ENCODE peak calls at places on chromosomes 1 and 21, in six cellular contexts. T, J, B, K, P and L are unnamed samples.

GRCh38 chr1:223248787-223249175 is 105.7 kb upstream of the TLR5 start:
- DNase-seq in P (no peak), T (no peak), B (no peak), J (no peak), K (no peak), L (no peak)

GRCh38 chr1:211371406-211372105 is 44.9 kb downstream of the TRAF5 start:
- DNase-seq in T (no peak), P (no peak), K (no peak), B (no peak), J (no peak), L (no peak)

GRCh38 chr1:215405211-215405610 is 161.9 kb upstream of the KCTD3 start:
- DNase-seq in B (no peak), T (no peak), K (no peak), P (no peak), J (no peak), L (no peak)

GRCh38 chr21:44763451-44764318 is 37.9 kb downstream of the UBE2G2 start:
- DNase-seq in T (peak; percentile 33), B (no peak), P (no peak), J (no peak), K (no peak), L (no peak)

GRCh38 chr1:171470726-171471125 is 14.6 kb upstream of the PRRC2C start:
- DNase-seq in B (no peak), T (no peak), P (no peak), K (no peak), J (no peak), L (no peak)

GRCh38 chr1:106600626-106601025 is 455.8 kb upstream of the PRMT6 start:
- DNase-seq in T (no peak), K (no peak), B (no peak), P (no peak), J (no peak), L (no peak)

GRCh38 chr1:16110884-16111283 is 37.4 kb upstream of the FAM131C start:
- DNase-seq in P (no peak), T (no peak), B (no peak), J (no peak), K (peak; percentile 27), L (no peak)

GRCh38 chr1:224615861-224616760 is at the start of gene CNIH3:
- DNase-seq in T (peak; percentile 77), K (no peak), B (no peak), P (peak; percentile 70), J (no peak), L (peak; percentile 53)

DNA sequence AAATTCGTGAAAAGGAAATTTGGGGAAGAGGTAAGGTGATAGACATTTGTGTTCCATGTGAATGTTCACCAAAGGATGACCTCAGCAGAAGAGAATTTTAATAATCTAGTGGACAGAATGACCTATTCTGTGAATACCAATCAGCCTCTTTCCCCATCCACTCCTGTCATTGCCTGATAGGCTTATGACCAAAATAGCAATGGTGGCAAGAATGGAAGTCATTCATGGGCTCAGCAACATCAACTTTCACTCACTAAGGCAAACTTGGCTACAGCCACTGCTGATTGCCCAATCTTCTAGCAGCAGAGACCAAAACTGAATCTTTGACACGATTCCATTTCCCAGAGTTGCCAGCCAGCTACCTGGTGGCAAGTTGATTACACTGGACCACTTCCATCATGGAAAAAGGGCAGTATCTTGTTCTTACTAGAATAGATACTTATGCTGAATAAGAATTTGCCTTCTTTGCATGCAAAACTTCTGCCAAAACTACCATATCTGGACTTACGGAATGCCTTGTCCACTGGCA is 348.7 kb upstream of the PBX1 start:
- DNase-seq in J (no peak), K (no peak), T (no peak), P (no peak), B (no peak), L (no peak)
- H3K27me3 ChIP-seq in J (no peaks in the 10 kb centered on the region), K (no peaks in the 10 kb centered on the region), T (no peaks in the 10 kb centered on the region), P (no peaks in the 10 kb centered on the region), B (no peaks in the 10 kb centered on the region), L (no peaks in the 10 kb centered on the region)

DNA sequence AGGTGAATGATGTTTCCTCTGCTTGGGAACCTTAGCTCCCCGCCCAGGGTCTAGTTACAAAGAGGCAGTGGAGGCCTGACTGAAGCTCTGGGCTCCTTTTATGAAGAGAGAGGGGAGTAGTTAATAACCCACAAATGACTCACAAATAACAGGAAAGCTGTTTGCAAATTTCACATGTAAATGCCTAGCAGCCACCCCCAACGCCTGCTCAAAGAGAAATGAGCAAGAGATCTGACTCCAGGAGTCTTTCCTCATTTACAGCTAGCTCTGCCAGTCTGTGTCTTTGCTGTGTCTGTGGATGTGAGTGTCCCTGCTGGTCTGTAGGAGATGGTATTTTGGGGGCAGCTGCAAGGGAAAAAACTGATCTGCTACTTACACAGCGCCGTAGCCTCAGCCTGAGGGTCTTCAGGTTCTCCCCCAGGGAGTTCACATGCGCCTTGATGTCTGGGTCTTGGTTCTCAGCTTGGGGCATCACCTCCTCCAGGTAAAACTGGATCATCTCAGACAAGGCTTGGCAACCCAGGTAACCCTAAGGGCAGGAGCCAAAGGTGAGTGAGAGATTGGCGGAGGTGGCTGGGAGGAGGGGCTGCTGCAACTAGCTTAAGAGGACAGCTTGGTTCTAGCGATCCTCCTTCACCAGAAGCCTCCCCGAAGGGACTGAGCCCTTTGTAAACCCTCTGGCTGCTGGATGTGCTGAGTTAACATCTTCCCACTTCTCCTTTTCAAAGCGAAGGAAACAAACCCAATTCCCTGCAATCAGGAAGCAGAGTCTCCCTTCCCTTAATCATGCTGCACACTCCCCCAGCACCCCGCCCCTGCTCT is at the start of gene IL19:
- DNase-seq in J (peak; percentile 62), B (no peak), T (no peak), K (no peak), P (no peak), L (no peak)
- H3K27me3 ChIP-seq in J (no peaks in the 10 kb centered on the region), B (peaks cover 47% of the 10 kb centered on the region), T (peaks cover 3% of the 10 kb centered on the region), K (no peaks in the 10 kb centered on the region), P (no peaks in the 10 kb centered on the region), L (peaks cover 5% of the 10 kb centered on the region)

GRCh38 chr1:1038694-1039093 is 18.8 kb downstream of the AGRN start:
- DNase-seq in T (no peak), P (no peak), K (no peak), B (no peak), J (no peak), L (no peak)

GRCh38 chr1:1040004-1040991 is 20.4 kb downstream of the AGRN start:
- DNase-seq in K (peak; percentile 91), T (peak; percentile 78), B (peak; percentile 65), P (peak; percentile 84), J (peak; percentile 76), L (peak; percentile 90)

GRCh38 chr1:1039145-1039910 is 19.4 kb downstream of the AGRN start:
- DNase-seq in B (no peak), T (no peak), K (no peak), J (no peak), P (no peak), L (no peak)

GRCh38 chr1:1035291-1035931 is 15.5 kb downstream of the AGRN start:
- DNase-seq in J (no peak), T (no peak), B (no peak), K (no peak), P (no peak), L (no peak)

DNA sequence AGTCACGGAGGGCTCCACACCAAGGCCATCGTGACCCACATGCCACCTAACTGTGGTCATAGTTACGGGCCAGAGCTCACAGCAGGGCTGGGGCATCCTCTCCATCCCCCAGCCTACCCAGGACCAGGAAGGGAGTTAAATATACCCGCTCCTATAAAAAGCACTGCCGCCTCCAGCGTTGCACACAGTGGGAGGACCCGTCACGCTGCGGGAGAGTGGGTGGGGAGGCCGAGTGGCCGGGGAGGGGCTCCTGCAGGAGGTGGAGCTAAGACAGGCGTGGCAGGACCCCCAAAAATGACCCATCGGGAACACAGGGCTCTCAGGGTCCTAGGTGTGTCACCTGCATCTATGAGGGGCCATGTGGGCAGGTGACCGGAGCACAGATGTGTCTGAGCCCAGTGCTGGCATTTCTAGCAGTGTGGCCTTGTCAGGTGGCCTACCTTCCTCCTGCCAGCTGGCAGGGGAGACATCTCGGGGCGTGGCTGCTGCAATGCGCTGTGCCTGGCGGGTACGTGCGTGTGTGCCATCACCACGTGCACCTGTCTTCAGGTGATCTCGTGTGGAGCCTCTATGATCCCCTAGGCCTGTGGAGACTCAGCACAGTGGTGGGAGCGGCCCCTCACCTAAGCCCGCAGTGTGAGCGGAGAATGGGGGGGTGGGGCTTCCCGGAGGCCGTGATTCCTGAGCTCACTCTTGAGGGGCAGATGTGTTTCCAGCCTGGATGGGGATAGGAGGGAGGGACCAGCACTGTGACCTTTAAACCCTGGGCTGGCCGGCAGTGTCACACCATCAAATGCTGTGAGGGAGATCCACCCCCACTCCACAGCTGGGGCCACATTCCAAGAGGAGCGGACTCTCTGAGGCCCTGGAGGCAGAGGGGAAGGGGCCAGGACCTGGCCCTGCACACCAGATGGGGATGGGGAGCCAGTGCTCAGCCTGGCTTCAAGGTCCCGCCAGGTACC is 17.7 kb downstream of the AGRN start:
- DNase-seq in K (no peak), P (no peak), T (no peak), J (no peak), B (no peak), L (no peak)
- H3K27me3 ChIP-seq in K (no peaks in the 10 kb centered on the region), P (peaks cover 75% of the 10 kb centered on the region), T (no peaks in the 10 kb centered on the region), J (peaks cover 4% of the 10 kb centered on the region), B (no peaks in the 10 kb centered on the region), L (no peaks in the 10 kb centered on the region)

GRCh38 chr1:18752409-18752808 is 107.1 kb downstream of the TAS1R2 start:
- DNase-seq in T (no peak), K (no peak), B (no peak), J (no peak), P (no peak), L (no peak)
- H3K27me3 ChIP-seq in T (no peaks in the 10 kb centered on the region), K (no peaks in the 10 kb centered on the region), B (no peaks in the 10 kb centered on the region), J (no peaks in the 10 kb centered on the region), P (peaks cover 8% of the 10 kb centered on the region), L (no peaks in the 10 kb centered on the region)

GRCh38 chr1:92747735-92748134 is 37.2 kb downstream of the EVI5 start:
- DNase-seq in B (no peak), K (no peak), P (no peak), J (no peak), T (no peak), L (no peak)
- H3K27me3 ChIP-seq in B (no peaks in the 10 kb centered on the region), K (no peaks in the 10 kb centered on the region), P (no peaks in the 10 kb centered on the region), J (no peaks in the 10 kb centered on the region), T (no peaks in the 10 kb centered on the region), L (no peaks in the 10 kb centered on the region)

DNA sequence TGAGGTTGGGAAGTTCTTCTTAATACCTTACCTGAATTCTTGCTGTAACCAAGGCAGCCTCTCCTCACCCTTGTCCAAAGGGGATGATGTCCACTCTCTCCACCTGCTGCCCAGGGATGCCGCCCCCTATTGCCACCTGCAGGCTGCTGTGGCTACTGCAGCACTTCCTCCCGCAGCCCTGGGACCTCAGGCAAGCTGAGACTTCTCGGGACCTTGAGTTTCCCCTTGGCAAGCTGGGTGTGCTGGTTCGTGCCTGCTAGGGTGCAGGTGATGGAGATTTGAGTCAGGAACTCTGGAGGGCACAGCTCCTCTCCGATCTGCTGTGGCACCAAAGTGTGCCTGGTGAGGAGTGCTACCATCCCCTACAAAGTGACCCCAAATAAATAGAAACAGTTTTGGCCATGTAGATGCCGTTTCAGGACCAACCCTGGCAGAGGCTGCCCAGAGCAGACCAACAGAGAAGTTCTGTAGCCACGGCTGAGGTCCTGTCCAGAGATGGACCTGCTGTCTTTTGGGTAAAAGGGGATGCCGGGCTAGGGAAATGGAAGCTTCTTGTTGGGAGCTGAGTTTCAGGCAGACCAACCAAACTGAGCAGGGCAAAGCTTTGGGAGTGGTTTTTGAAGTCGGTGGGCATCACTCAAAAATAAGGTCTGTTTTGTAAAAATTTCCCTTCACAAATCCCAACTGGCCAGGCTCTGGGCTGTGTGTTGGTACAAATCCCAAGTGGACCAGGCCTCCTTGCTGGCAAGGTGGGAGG is 31.7 kb downstream of the RUNX3 start:
- DNase-seq in J (peak; percentile 66), B (peak; percentile 27), K (peak; percentile 79), P (no peak), T (peak; percentile 60), L (no peak)
- H3K27me3 ChIP-seq in J (no peaks in the 10 kb centered on the region), B (no peaks in the 10 kb centered on the region), K (no peaks in the 10 kb centered on the region), P (peaks cover 12% of the 10 kb centered on the region), T (no peaks in the 10 kb centered on the region), L (no peaks in the 10 kb centered on the region)